ENCODE peak calls at places on chromosomes 11 and 22, in eight cellular contexts. V, O, M, F, U, A, K and I are unnamed samples.

GRCh38 chr11:46850829-46851380 is 4.8 kb upstream of the CKAP5 start:
- DNase-seq in V (no peak), O (no peak), M (no peak), F (no peak), U (no peak), A (no peak), K (no peak), I (peak)

GRCh38 chr22:20783300-20783673 is 9.4 kb downstream of the SERPIND1 start:
- DNase-seq in V (no peak), O (no peak), M (no peak), F (no peak), U (no peak), A (no peak), K (no peak), I (no peak)

GRCh38 chr11:86938203-86938899 is 16.8 kb downstream of the FZD4 start:
- DNase-seq in V (no peak), O (no peak), M (no peak), F (no peak), U (no peak), A (no peak), K (no peak), I (no peak)

GRCh38 chr11:118524757-118525465 is 2.4 kb upstream of the TTC36 start:
- DNase-seq in V (no peak), O (peak), M (no peak), F (no peak), U (no peak), A (no peak), K (no peak), I (no peak)

GRCh38 chr11:117934526-117935307 is 5.5 kb upstream of the TMPRSS13 start:
- DNase-seq in V (peak), O (no peak), M (no peak), F (no peak), U (no peak), A (no peak), K (no peak), I (no peak)

GRCh38 chr22:50577987-50578775 is at the start of gene CPT1B:
- DNase-seq in V (no peak), O (peak), M (no peak), F (peak), U (no peak), A (no peak), K (no peak), I (no peak)

GRCh38 chr11:23727821-23728220 is 769.0 kb upstream of the LUZP2 start:
- DNase-seq in V (no peak), O (peak), M (no peak), F (no peak), U (peak), A (no peak), K (no peak), I (no peak)

GRCh38 chr11:80320765-80321164 is 879.9 kb upstream of the TENM4 start:
- DNase-seq in V (no peak), O (no peak), M (no peak), F (no peak), U (no peak), A (no peak), K (no peak), I (no peak)

GRCh38 chr22:30046716-30047363 is 33.4 kb upstream of the HORMAD2 start:
- DNase-seq in V (no peak), O (no peak), M (no peak), F (no peak), U (no peak), A (no peak), K (no peak), I (no peak)

GRCh38 chr11:107655607-107656006 is 56.2 kb downstream of the SLN start:
- DNase-seq in V (no peak), O (no peak), M (no peak), F (no peak), U (no peak), A (no peak), K (no peak), I (no peak)

GRCh38 chr11:35629511-35629910 is 11.3 kb downstream of the FJX1 start:
- DNase-seq in V (no peak), O (no peak), M (no peak), F (no peak), U (no peak), A (no peak), K (no peak), I (no peak)

GRCh38 chr11:31816467-31817053 is 5.4 kb upstream of the PAX6 start:
- DNase-seq in V (no peak), O (no peak), M (no peak), F (no peak), U (no peak), A (no peak), K (no peak), I (peak)

GRCh38 chr11:2071748-2072385 is 67.3 kb downstream of the IGF2 start:
- DNase-seq in V (no peak), O (no peak), M (no peak), F (no peak), U (peak), A (peak), K (no peak), I (no peak)

GRCh38 chr11:130999086-130999485 is 82.8 kb upstream of the SNX19 start:
- DNase-seq in V (no peak), O (peak), M (no peak), F (no peak), U (peak), A (no peak), K (no peak), I (no peak)

GRCh38 chr11:330694-331314 is 10.1 kb upstream of the IFITM3 start:
- DNase-seq in V (peak), O (no peak), M (no peak), F (no peak), U (no peak), A (peak), K (no peak), I (no peak)

GRCh38 chr22:19816372-19817119 is 38.1 kb downstream of the GNB1L start:
- DNase-seq in V (no peak), O (no peak), M (no peak), F (no peak), U (no peak), A (no peak), K (no peak), I (no peak)

GRCh38 chr11:119779195-119780071 is 50.4 kb upstream of the NECTIN1 start:
- DNase-seq in V (no peak), O (no peak), M (no peak), F (no peak), U (no peak), A (no peak), K (no peak), I (no peak)

GRCh38 chr11:69867076-69868002 is 48.1 kb upstream of the FGF3 start:
- DNase-seq in V (no peak), O (peak), M (no peak), F (peak), U (peak), A (no peak), K (peak), I (no peak)

GRCh38 chr11:102026217-102026616 is 21.0 kb upstream of the CFAP300 start:
- DNase-seq in V (no peak), O (no peak), M (no peak), F (no peak), U (no peak), A (no peak), K (no peak), I (no peak)

GRCh38 chr11:33266418-33267215 is 9.4 kb downstream of the HIPK3 start:
- DNase-seq in V (no peak), O (peak), M (no peak), F (no peak), U (peak), A (peak), K (no peak), I (no peak)

GRCh38 chr11:130047141-130047540 is 22.6 kb upstream of the APLP2 start:
- DNase-seq in V (no peak), O (no peak), M (no peak), F (no peak), U (no peak), A (no peak), K (no peak), I (no peak)

GRCh38 chr22:42990131-42990838 is 24.7 kb downstream of the PACSIN2 start:
- DNase-seq in V (no peak), O (peak), M (no peak), F (peak), U (peak), A (no peak), K (no peak), I (peak)

GRCh38 chr11:77170107-77170506 is 42.1 kb downstream of the MYO7A start:
- DNase-seq in V (no peak), O (no peak), M (no peak), F (no peak), U (no peak), A (no peak), K (no peak), I (peak)

GRCh38 chr11:88535916-88536547 is 198.5 kb upstream of the CTSC start:
- DNase-seq in V (no peak), O (peak), M (no peak), F (no peak), U (peak), A (no peak), K (no peak), I (no peak)

GRCh38 chr11:64268687-64269379 is 15.6 kb downstream of the BAD start:
- DNase-seq in V (peak), O (peak), M (no peak), F (peak), U (peak), A (peak), K (no peak), I (peak)

GRCh38 chr11:108961095-108961494 is 296.2 kb downstream of the DDX10 start:
- DNase-seq in V (no peak), O (no peak), M (no peak), F (no peak), U (peak), A (no peak), K (no peak), I (no peak)

GRCh38 chr11:60978546-60979380 is 7.3 kb downstream of the CD6 start:
- DNase-seq in V (peak), O (no peak), M (no peak), F (no peak), U (no peak), A (no peak), K (no peak), I (no peak)

GRCh38 chr11:134510641-134511040 is 98.6 kb upstream of the B3GAT1 start:
- DNase-seq in V (no peak), O (no peak), M (no peak), F (no peak), U (no peak), A (peak), K (no peak), I (no peak)

GRCh38 chr11:2990617-2991476 is 1.3 kb downstream of the NAP1L4 start:
- DNase-seq in V (peak), O (no peak), M (no peak), F (no peak), U (peak), A (no peak), K (no peak), I (peak)

GRCh38 chr11:68498903-68499883 is 38.6 kb downstream of the PPP6R3 start:
- DNase-seq in V (no peak), O (no peak), M (no peak), F (no peak), U (no peak), A (no peak), K (no peak), I (no peak)

GRCh38 chr11:44927174-44927661 is 23.5 kb downstream of the TP53I11 start:
- DNase-seq in V (peak), O (peak), M (peak), F (peak), U (peak), A (peak), K (peak), I (peak)

GRCh38 chr11:19842505-19842904 is 129.9 kb downstream of the NAV2 start:
- DNase-seq in V (no peak), O (peak), M (no peak), F (peak), U (no peak), A (no peak), K (no peak), I (no peak)

GRCh38 chr22:23106906-23107367 is 34.9 kb downstream of the RSPH14 start:
- DNase-seq in V (no peak), O (no peak), M (no peak), F (no peak), U (no peak), A (no peak), K (no peak), I (no peak)

GRCh38 chr22:32518848-32519247 is 44.2 kb downstream of the FBXO7 start:
- DNase-seq in V (peak), O (no peak), M (no peak), F (no peak), U (no peak), A (no peak), K (no peak), I (no peak)

GRCh38 chr11:117374316-117374715 is 46.7 kb downstream of the CEP164 start:
- DNase-seq in V (no peak), O (no peak), M (no peak), F (no peak), U (no peak), A (no peak), K (no peak), I (no peak)

GRCh38 chr22:41526802-41527799 is 17.2 kb downstream of the POLR3H start:
- DNase-seq in V (peak), O (peak), M (peak), F (peak), U (no peak), A (no peak), K (no peak), I (peak)

GRCh38 chr11:115803341-115803740 is 299.1 kb upstream of the CADM1 start:
- DNase-seq in V (no peak), O (no peak), M (no peak), F (no peak), U (no peak), A (no peak), K (no peak), I (no peak)

GRCh38 chr11:63869171-63869591 is 30.3 kb downstream of the MARK2 start:
- DNase-seq in V (no peak), O (no peak), M (no peak), F (no peak), U (no peak), A (no peak), K (no peak), I (no peak)

GRCh38 chr22:43995798-43996169 is 28.3 kb upstream of the PARVB start:
- DNase-seq in V (no peak), O (no peak), M (no peak), F (no peak), U (no peak), A (no peak), K (no peak), I (no peak)